ENCODE peak calls at places on chromosomes 7 and 10, in six cellular contexts. E is type B pancreatic cell, U is mesendoderm, V is GM18507, R is EH, C is amniotic epithelial cell. F is an unnamed sample.

GRCh38 chr10:103181244-103181643 is 11.8 kb downstream of the NT5C2 start:
- DNase-seq in C (no peak), V (no peak), E (no peak), R (no peak), U (no peak), F (peak; percentile 71)

GRCh38 chr10:484925-485661 is 204.4 kb downstream of the DIP2C start:
- DNase-seq in R (no peak), C (peak; percentile 21), U (no peak), E (peak; percentile 52), V (no peak), F (no peak)

GRCh38 chr10:123428302-123428701 is 237.9 kb upstream of the GPR26 start:
- DNase-seq in E (no peak), R (no peak), V (no peak), C (no peak), U (no peak), F (no peak)

GRCh38 chr7:44566680-44567079 is 7.0 kb downstream of the DDX56 start:
- DNase-seq in R (no peak), V (no peak), U (no peak), E (no peak), C (no peak), F (no peak)

GRCh38 chr10:46068905-46069304 is 22.8 kb upstream of the MSMB start:
- DNase-seq in R (no peak), V (no peak), C (no peak), U (no peak), E (no peak), F (no peak)

GRCh38 chr7:29397398-29397797 is 166.2 kb upstream of the PRR15 start:
- DNase-seq in V (no peak), R (no peak), C (no peak), E (no peak), U (no peak), F (no peak)

GRCh38 chr10:103745264-103746247 is 109.8 kb downstream of the SH3PXD2A start:
- DNase-seq in R (peak; percentile 57), C (no peak), V (no peak), U (peak; percentile 53), E (no peak), F (no peak)

GRCh38 chr7:92699560-92699959 is 109.4 kb upstream of the FAM133B start:
- DNase-seq in E (no peak), R (peak; percentile 44), C (peak; percentile 64), U (no peak), V (no peak), F (peak; percentile 31)

GRCh38 chr10:61617180-61617579 is 45.5 kb upstream of the CABCOCO1 start:
- DNase-seq in C (no peak), U (no peak), V (no peak), R (no peak), E (no peak), F (no peak)

GRCh38 chr10:116053910-116054309 is 219.1 kb downstream of the GFRA1 start:
- DNase-seq in U (no peak), E (no peak), V (no peak), C (peak; percentile 3), R (no peak), F (peak; percentile 71)

GRCh38 chr7:32670105-32670504 is 174.8 kb downstream of the AVL9 start:
- DNase-seq in E (no peak), V (no peak), C (peak; percentile 70), U (peak; percentile 75), R (peak; percentile 75), F (peak; percentile 50)

GRCh38 chr10:102841827-102842345 is 4.7 kb upstream of the CYP17A1 start:
- DNase-seq in C (no peak), U (no peak), E (no peak), R (no peak), V (no peak), F (no peak)

GRCh38 chr10:13820591-13821377 is 234.0 kb downstream of the PRPF18 start:
- DNase-seq in R (no peak), C (no peak), E (no peak), U (no peak), V (no peak), F (no peak)

GRCh38 chr10:339038-339391 is 203.8 kb downstream of the ZMYND11 start:
- DNase-seq in U (no peak), C (no peak), V (no peak), E (peak; percentile 16), R (peak; percentile 17), F (no peak)

GRCh38 chr10:129771024-129771423 is 193.1 kb downstream of the EBF3 start:
- DNase-seq in C (no peak), E (peak; percentile 52), V (no peak), U (no peak), R (no peak), F (no peak)

GRCh38 chr10:28375399-28376354 is 72.8 kb upstream of the MPP7 start:
- DNase-seq in V (no peak), U (peak; percentile 81), R (peak; percentile 69), C (peak; percentile 27), E (no peak), F (no peak)

GRCh38 chr7:24923172-24923865 is 56.7 kb downstream of the OSBPL3 start:
- DNase-seq in C (no peak), U (no peak), E (no peak), V (no peak), R (no peak), F (no peak)

GRCh38 chr7:80154656-80155325 is 20.2 kb downstream of the GNAI1 start:
- DNase-seq in E (no peak), R (peak; percentile 61), U (no peak), C (peak; percentile 76), V (no peak), F (no peak)

GRCh38 chr7:140697447-140698143 is 1.1 kb downstream of the NDUFB2 start:
- DNase-seq in U (no peak), V (no peak), C (peak; percentile 53), R (no peak), E (no peak), F (no peak)

GRCh38 chr7:151125459-151125834 is 39.2 kb downstream of the AGAP3 start:
- DNase-seq in R (peak; percentile 17), V (no peak), U (peak; percentile 89), E (no peak), C (no peak), F (no peak)

GRCh38 chr10:44010873-44011602 is 362.4 kb upstream of the ZNF32 start:
- DNase-seq in U (peak; percentile 40), E (no peak), V (peak; percentile 28), C (no peak), R (peak; percentile 11), F (no peak)

GRCh38 chr10:86747796-86748581 is 8.4 kb upstream of the BMPR1A start:
- DNase-seq in V (no peak), U (no peak), R (peak; percentile 15), C (no peak), E (no peak), F (no peak)

GRCh38 chr7:22269963-22270362 is 87.0 kb downstream of the RAPGEF5 start:
- DNase-seq in V (no peak), C (no peak), U (no peak), R (no peak), E (no peak), F (no peak)

GRCh38 chr7:142328006-142328405 is 70.1 kb upstream of the PRSS58 start:
- DNase-seq in U (no peak), R (no peak), V (no peak), E (no peak), C (no peak), F (no peak)

GRCh38 chr10:114345701-114346100 is 58.6 kb downstream of the AFAP1L2 start:
- DNase-seq in V (no peak), R (no peak), U (no peak), C (no peak), E (no peak), F (no peak)

GRCh38 chr7:1567893-1568292 is 1.9 kb downstream of the PSMG3 start:
- DNase-seq in U (no peak), C (peak; percentile 88), E (no peak), R (peak; percentile 73), V (no peak), F (no peak)

GRCh38 chr7:101984997-101985645 is 167.7 kb downstream of the CUX1 start:
- DNase-seq in C (no peak), R (no peak), U (no peak), V (no peak), E (no peak), F (no peak)

GRCh38 chr10:54869022-54869421 is 68.0 kb upstream of the PCDH15 start:
- DNase-seq in C (no peak), E (no peak), V (no peak), U (no peak), R (no peak), F (no peak)

GRCh38 chr7:105389090-105389650 is 449 bp upstream of the SRPK2 start:
- DNase-seq in E (peak; percentile 75), C (peak; percentile 50), R (peak; percentile 70), V (peak; percentile 17), U (peak; percentile 77), F (peak; percentile 79)

GRCh38 chr10:92218569-92218968 is 72.3 kb downstream of the CPEB3 start:
- DNase-seq in U (no peak), C (no peak), V (no peak), R (no peak), E (no peak), F (no peak)

GRCh38 chr7:152383341-152384234 is 52.2 kb downstream of the KMT2C start:
- DNase-seq in E (no peak), R (peak; percentile 85), U (no peak), V (no peak), C (peak; percentile 89), F (no peak)

GRCh38 chr10:98258683-98259454 is 9.1 kb downstream of the LOXL4 start:
- DNase-seq in E (peak; percentile 56), V (no peak), R (peak; percentile 82), U (no peak), C (no peak), F (no peak)

GRCh38 chr7:80608292-80608691 is 30.1 kb upstream of the CD36 start:
- DNase-seq in V (no peak), C (no peak), U (no peak), R (no peak), E (no peak), F (no peak)

GRCh38 chr10:122999347-122999746 is 9.2 kb downstream of the IKZF5 start:
- DNase-seq in E (no peak), V (no peak), C (no peak), U (no peak), R (peak; percentile 11), F (no peak)

GRCh38 chr7:101717986-101718746 is 89.1 kb upstream of the MYL10 start:
- DNase-seq in R (peak; percentile 76), C (peak; percentile 95), U (peak; percentile 84), V (no peak), E (no peak), F (peak; percentile 83)

GRCh38 chr7:87766827-87767226 is 109.3 kb downstream of the SLC25A40 start:
- DNase-seq in R (no peak), E (no peak), U (no peak), C (no peak), V (no peak), F (no peak)

GRCh38 chr7:30422922-30423321 is 55.7 kb downstream of the NOD1 start:
- DNase-seq in R (peak; percentile 9), U (no peak), E (no peak), C (peak; percentile 28), V (no peak), F (no peak)

GRCh38 chr10:73850863-73851461 is 23.4 kb downstream of the CAMK2G start:
- DNase-seq in C (peak; percentile 93), R (peak; percentile 99), E (no peak), V (no peak), U (peak; percentile 92), F (no peak)

F was measured in SJCRH30.